ENCODE peak calls at places on chromosomes 3 and 15, in five cellular contexts. S is CD8-positive, alpha-beta T cell; J is PC-9; K is pancreas; O is Peyer's patch. P is an unnamed sample.

GRCh38 chr3:184645304-184645703 is 66.6 kb downstream of the MAGEF1 start:
- DNase-seq in S (no peak), K (no peak), J (peak; percentile 89), O (no peak), P (no peak)

GRCh38 chr3:142976621-142977398 is 13.3 kb upstream of the PAQR9 start:
- DNase-seq in O (no peak), S (no peak), K (peak; percentile 76), J (peak; percentile 87), P (peak; percentile 84)

GRCh38 chr15:72375846-72376581 is at the start of gene HEXA:
- DNase-seq in J (peak; percentile 78), S (peak; percentile 97), O (peak; percentile 97), K (peak; percentile 100), P (peak; percentile 99)

GRCh38 chr3:59444293-59444671 is 394.5 kb upstream of the CFAP20DC start:
- DNase-seq in O (no peak), K (no peak), J (no peak), S (no peak), P (no peak)

GRCh38 chr3:196868297-196868661 is 559 bp downstream of the SENP5 start:
- DNase-seq in J (no peak), O (no peak), S (peak; percentile 49), K (no peak), P (peak; percentile 45)

GRCh38 chr3:25527796-25528195 is 99.7 kb downstream of the RARB start:
- DNase-seq in S (no peak), J (no peak), O (no peak), K (no peak), P (no peak)

GRCh38 chr3:156252656-156253055 is 132.3 kb downstream of the KCNAB1 start:
- DNase-seq in O (no peak), J (no peak), S (no peak), K (no peak), P (no peak)

GRCh38 chr3:40645883-40646282 is 121.1 kb downstream of the ZNF621 start:
- DNase-seq in J (no peak), O (no peak), S (no peak), K (no peak), P (no peak)

GRCh38 chr15:71725215-71725955 is 85.0 kb upstream of the NR2E3 start:
- DNase-seq in K (no peak), J (no peak), O (no peak), S (no peak), P (no peak)

DNA sequence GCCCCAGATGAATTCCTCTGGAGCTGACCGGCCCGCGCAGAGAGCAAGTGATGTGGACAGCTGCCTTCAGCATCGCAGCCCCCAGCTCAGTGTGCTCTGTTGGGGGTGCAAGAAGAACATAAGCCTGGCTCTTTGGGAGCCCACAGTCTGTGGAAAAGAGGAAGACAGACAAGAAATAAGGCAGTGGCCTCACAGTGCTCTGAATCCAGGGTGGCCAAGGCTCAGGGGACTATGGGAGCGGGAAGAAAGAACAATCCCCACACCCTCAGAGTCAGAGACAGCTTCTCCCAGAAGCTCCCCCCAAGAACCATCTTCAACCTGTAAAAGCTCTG is 277 bp upstream of the HDDC3 start:
- DNase-seq in K (no peak), S (no peak), J (no peak), O (no peak), P (no peak)
- H3K4me1 ChIP-seq in K (peaks cover 32% of the 10 kb centered on the region), S (peaks cover 55% of the 10 kb centered on the region), J (peaks cover 33% of the 10 kb centered on the region), O (peaks cover 12% of the 10 kb centered on the region), P (peaks cover 3% of the 10 kb centered on the region)

GRCh38 chr15:33354411-33354810 is 43.6 kb downstream of the RYR3 start:
- DNase-seq in K (no peak), J (no peak), O (no peak), S (no peak), P (no peak)

GRCh38 chr15:33360876-33361275 is 50.1 kb downstream of the RYR3 start:
- DNase-seq in O (no peak), J (no peak), K (no peak), S (no peak), P (no peak)

GRCh38 chr15:33358303-33358702 is 47.5 kb downstream of the RYR3 start:
- DNase-seq in O (no peak), S (no peak), K (no peak), J (no peak), P (no peak)

DNA sequence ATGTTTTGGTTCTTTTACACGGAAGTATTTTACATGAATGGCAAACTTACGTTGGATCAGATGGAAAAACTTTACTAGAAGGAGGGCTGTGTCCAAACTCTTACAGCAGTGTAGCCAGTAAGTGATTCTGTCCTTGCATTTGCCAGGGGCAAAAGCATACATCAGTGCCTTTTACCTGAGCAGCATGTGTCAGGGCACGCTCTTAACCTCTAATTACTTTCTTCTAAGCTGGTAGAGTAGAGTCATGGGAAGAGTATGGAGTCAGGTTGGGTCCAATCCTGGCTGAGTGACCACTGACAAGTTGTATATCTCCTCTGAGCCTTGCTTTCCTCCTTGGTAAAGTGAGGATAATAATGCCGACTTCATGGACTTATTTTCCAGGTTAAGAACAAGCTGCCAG is 47.1 kb downstream of the RYR3 start:
- DNase-seq in K (no peak), J (no peak), O (no peak), S (no peak), P (no peak)
- H3K4me3 ChIP-seq in K (no peak overlapping the region), J (no peak overlapping the region), O (no peak overlapping the region), S (no peak overlapping the region), P (no peak overlapping the region)

GRCh38 chr15:31435891-31436628 is 109.4 kb downstream of the KLF13 start:
- DNase-seq in O (peak; percentile 63), J (no peak), K (no peak), S (peak; percentile 68), P (no peak)
- H3K4me1 ChIP-seq in O (peaks cover 37% of the 10 kb centered on the region), J (no peaks in the 10 kb centered on the region), K (peaks cover 8% of the 10 kb centered on the region), S (peaks cover 70% of the 10 kb centered on the region), P (peaks cover 22% of the 10 kb centered on the region)

GRCh38 chr3:122502139-122502538 is 12.6 kb downstream of the KPNA1 start:
- DNase-seq in O (no peak), J (no peak), S (no peak), K (no peak), P (no peak)

GRCh38 chr3:122496529-122496928 is 18.2 kb downstream of the KPNA1 start:
- DNase-seq in S (no peak), J (no peak), O (no peak), K (no peak), P (no peak)

GRCh38 chr3:122493296-122493695 is 21.4 kb downstream of the KPNA1 start:
- DNase-seq in S (no peak), O (no peak), J (no peak), K (no peak), P (no peak)

GRCh38 chr3:122497425-122497824 is 17.3 kb downstream of the KPNA1 start:
- DNase-seq in S (no peak), J (peak; percentile 79), K (no peak), O (no peak), P (no peak)

GRCh38 chr3:122498152-122498551 is 16.6 kb downstream of the KPNA1 start:
- DNase-seq in O (no peak), K (no peak), J (no peak), S (no peak), P (no peak)
- H3K4me3 ChIP-seq in O (no peak overlapping the region), K (no peak overlapping the region), J (no peak overlapping the region), S (no peak overlapping the region), P (no peak overlapping the region)

GRCh38 chr3:187039723-187040414 is 99.4 kb downstream of the RPL39L start:
- DNase-seq in J (no peak), O (peak; percentile 17), K (no peak), S (no peak), P (no peak)
- H3K4me1 ChIP-seq in J (no peaks in the 10 kb centered on the region), O (peaks cover 14% of the 10 kb centered on the region), K (peaks cover 12% of the 10 kb centered on the region), S (peaks cover 63% of the 10 kb centered on the region), P (no peaks in the 10 kb centered on the region)

GRCh38 chr15:95972812-95973211 is 357.7 kb upstream of the NR2F2 start:
- DNase-seq in J (no peak), O (no peak), K (no peak), S (no peak), P (no peak)
- H3K4me3 ChIP-seq in J (no peak overlapping the region), O (no peak overlapping the region), K (no peak overlapping the region), S (no peak overlapping the region), P (no peak overlapping the region)

GRCh38 chr3:181720281-181720680 is 8.6 kb downstream of the SOX2 start:
- DNase-seq in S (no peak), K (no peak), J (no peak), O (no peak), P (no peak)

GRCh38 chr3:181717505-181717904 is 5.8 kb downstream of the SOX2 start:
- DNase-seq in S (no peak), K (no peak), J (no peak), O (no peak), P (no peak)

GRCh38 chr3:181716916-181717315 is 5.2 kb downstream of the SOX2 start:
- DNase-seq in J (no peak), K (no peak), O (no peak), S (no peak), P (no peak)

GRCh38 chr3:181719298-181719859 is 7.7 kb downstream of the SOX2 start:
- DNase-seq in K (no peak), S (no peak), J (no peak), O (no peak), P (no peak)

GRCh38 chr3:181718416-181718815 is 6.7 kb downstream of the SOX2 start:
- DNase-seq in S (no peak), O (no peak), J (no peak), K (no peak), P (no peak)
- H3K4me1 ChIP-seq in S (no peaks in the 10 kb centered on the region), O (no peaks in the 10 kb centered on the region), J (no peaks in the 10 kb centered on the region), K (no peaks in the 10 kb centered on the region), P (no peaks in the 10 kb centered on the region)

DNA sequence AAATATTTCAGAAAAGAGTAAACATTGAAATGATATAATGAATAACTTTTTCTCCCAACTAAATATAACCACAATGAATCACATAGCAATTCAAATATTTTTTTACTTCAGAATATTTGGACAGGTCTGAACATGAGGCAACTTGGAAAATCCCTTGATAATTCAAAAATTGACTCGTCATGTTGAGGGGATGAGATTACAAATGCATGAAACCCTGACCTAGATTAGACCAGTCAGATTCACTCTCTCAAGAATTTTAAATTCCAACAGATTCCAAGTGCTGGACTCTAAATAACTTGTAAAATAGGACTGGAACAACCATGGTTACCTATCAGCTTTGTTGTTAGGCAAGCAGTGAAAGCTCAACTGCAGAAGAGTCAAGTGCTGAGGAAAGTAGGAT is 317.5 kb downstream of the GBE1 start:
- DNase-seq in O (no peak), K (no peak), S (no peak), J (no peak), P (no peak)
- H3K4me3 ChIP-seq in O (no peak overlapping the region), K (no peak overlapping the region), S (no peak overlapping the region), J (no peak overlapping the region), P (no peak overlapping the region)

DNA sequence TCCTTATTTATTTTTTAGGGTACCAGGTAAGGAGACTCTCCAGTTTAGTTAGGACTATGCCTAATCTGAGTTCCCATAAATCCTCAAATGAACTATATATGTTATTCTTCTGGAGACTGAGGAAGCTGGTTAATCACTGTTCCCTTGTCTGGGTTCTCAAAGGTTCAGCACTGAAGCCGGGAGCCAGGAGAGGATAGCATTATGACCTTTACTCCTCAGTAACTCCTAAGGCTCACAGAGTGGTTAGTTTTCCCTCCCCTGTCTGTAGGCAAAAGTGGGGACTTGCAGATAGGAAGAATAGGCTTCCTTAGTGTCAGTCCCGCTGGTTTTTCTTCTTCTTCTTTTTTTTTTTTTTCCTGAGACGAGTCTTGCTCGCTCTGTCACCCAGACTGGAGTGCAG is 50.4 kb downstream of the CRTC3 start:
- DNase-seq in J (no peak), K (no peak), O (no peak), S (no peak), P (no peak)
- H3K4me1 ChIP-seq in J (no peaks in the 10 kb centered on the region), K (no peaks in the 10 kb centered on the region), O (no peaks in the 10 kb centered on the region), S (peaks cover 61% of the 10 kb centered on the region), P (no peaks in the 10 kb centered on the region)

P was measured in BE2C.